ENCODE peak calls at places on chromosomes 16 and 17, in seven cellular contexts. Y, S, E, D, A, T and J are unnamed samples.

GRCh38 chr17:1713878-1714487 is 3.8 kb upstream of the TLCD2 start:
- DNase-seq in Y (no peak), S (peak; percentile 78), E (peak; percentile 62), D (peak; percentile 64), A (no peak), T (peak; percentile 75), J (peak; percentile 80)

GRCh38 chr17:74864866-74865395 is 5.2 kb upstream of the GRIN2C start:
- DNase-seq in Y (peak; percentile 57), S (peak; percentile 95), E (peak; percentile 93), D (peak; percentile 44), A (no peak), T (peak; percentile 56), J (peak; percentile 94)

GRCh38 chr17:77602062-77602746 is 356.3 kb upstream of the TNRC6C start:
- DNase-seq in Y (no peak), S (peak; percentile 38), E (peak; percentile 59), D (no peak), A (no peak), T (no peak), J (no peak)

GRCh38 chr16:26701243-26701886 is 365.4 kb upstream of the C16orf82 start:
- DNase-seq in Y (no peak), S (no peak), E (no peak), D (no peak), A (no peak), T (no peak), J (no peak)

GRCh38 chr17:76772842-76773521 is 35.1 kb downstream of the MFSD11 start:
- DNase-seq in Y (no peak), S (no peak), E (peak; percentile 64), D (peak; percentile 89), A (no peak), T (peak; percentile 59), J (no peak)

GRCh38 chr16:57810197-57811024 is 8.1 kb upstream of the KIFC3 start:
- DNase-seq in Y (peak; percentile 90), S (no peak), E (no peak), D (peak; percentile 82), A (peak; percentile 73), T (peak; percentile 92), J (peak; percentile 80)

GRCh38 chr16:85859818-85860125 is 39.2 kb upstream of the IRF8 start:
- DNase-seq in Y (no peak), S (no peak), E (no peak), D (no peak), A (no peak), T (no peak), J (no peak)

GRCh38 chr17:8935194-8935593 is 30.3 kb downstream of the PIK3R5 start:
- DNase-seq in Y (no peak), S (no peak), E (no peak), D (no peak), A (no peak), T (no peak), J (no peak)

GRCh38 chr16:2715519-2715918 is 4.5 kb downstream of the PRSS27 start:
- DNase-seq in Y (peak; percentile 93), S (peak; percentile 80), E (no peak), D (no peak), A (no peak), T (no peak), J (no peak)

GRCh38 chr16:57406881-57407280 is 2.3 kb downstream of the CCL17 start:
- DNase-seq in Y (no peak), S (no peak), E (no peak), D (no peak), A (no peak), T (no peak), J (no peak)

GRCh38 chr16:75567911-75568310 is 1.7 kb downstream of the GABARAPL2 start:
- DNase-seq in Y (no peak), S (no peak), E (no peak), D (no peak), A (no peak), T (no peak), J (no peak)

GRCh38 chr17:79737922-79738578 is 7.3 kb downstream of the ENPP7 start:
- DNase-seq in Y (no peak), S (no peak), E (no peak), D (no peak), A (no peak), T (no peak), J (no peak)
- TF ChIP-seq JUND in Y (no peak), S (no peak), E (no peak), D (no peak), A (no peak), T (no peak), J (no peak)

GRCh38 chr17:49575524-49576120 is at the start of gene NXPH3:
- DNase-seq in Y (peak; percentile 86), S (peak; percentile 97), E (peak; percentile 91), D (no peak), A (no peak), T (peak; percentile 47), J (peak; percentile 89)

GRCh38 chr17:49577651-49577935 is 1.9 kb downstream of the NXPH3 start:
- DNase-seq in Y (no peak), S (no peak), E (peak; percentile 36), D (no peak), A (no peak), T (no peak), J (no peak)

GRCh38 chr17:49577978-49578893 is 2.6 kb downstream of the NXPH3 start:
- DNase-seq in Y (no peak), S (no peak), E (peak; percentile 41), D (no peak), A (no peak), T (no peak), J (no peak)

GRCh38 chr17:49576121-49576905 is 642 bp downstream of the NXPH3 start:
- DNase-seq in Y (peak; percentile 85), S (peak; percentile 87), E (peak; percentile 93), D (no peak), A (no peak), T (no peak), J (peak; percentile 54)

DNA sequence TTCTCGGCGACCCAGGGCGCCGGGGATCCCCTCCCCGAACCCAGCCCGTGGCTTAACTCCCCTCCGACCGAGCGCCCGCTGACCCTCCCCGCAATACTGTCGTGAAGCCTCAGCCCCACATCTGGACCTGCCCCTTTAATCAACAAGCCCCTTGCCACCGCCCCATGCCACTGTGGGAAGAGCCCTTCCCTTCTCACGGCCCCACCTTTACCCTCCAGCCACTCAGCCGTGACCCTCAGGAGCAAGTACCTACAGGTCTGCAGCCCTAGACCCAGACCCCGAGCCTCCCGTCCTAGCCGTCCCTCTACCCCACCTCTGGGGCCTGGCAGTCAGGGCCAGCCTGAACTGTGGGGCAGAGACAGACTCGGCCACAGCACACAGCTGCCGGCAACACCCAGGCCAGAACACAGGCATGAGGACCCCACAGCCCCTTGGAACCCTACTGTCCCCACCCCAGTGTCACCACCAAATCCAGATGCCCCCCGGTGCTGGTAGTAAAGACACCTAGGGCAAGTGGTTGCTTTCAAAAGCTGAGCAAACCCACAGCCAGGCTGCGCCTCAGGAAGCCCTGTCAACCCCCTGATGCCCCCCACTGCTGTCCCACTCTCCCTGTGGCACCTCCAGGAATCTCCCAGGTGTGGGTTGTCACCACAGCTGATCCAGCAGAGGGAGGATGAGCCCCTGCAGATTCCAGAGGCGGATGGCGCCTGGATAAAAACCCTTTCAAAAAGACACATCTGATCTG is 1.4 kb downstream of the NXPH3 start:
- DNase-seq in Y (no peak), S (no peak), E (no peak), D (no peak), A (no peak), T (no peak), J (no peak)
- TF ChIP-seq JUND in Y (no peak), S (no peak), E (no peak), D (no peak), A (no peak), T (no peak), J (no peak)

GRCh38 chr17:82780981-82781893 is 29.4 kb downstream of the TBCD start:
- DNase-seq in Y (no peak), S (no peak), E (no peak), D (no peak), A (no peak), T (no peak), J (no peak)

GRCh38 chr17:82783498-82783897 is 31.6 kb downstream of the TBCD start:
- DNase-seq in Y (no peak), S (no peak), E (no peak), D (no peak), A (no peak), T (no peak), J (no peak)

GRCh38 chr17:82782657-82783207 is 30.9 kb downstream of the TBCD start:
- DNase-seq in Y (no peak), S (no peak), E (no peak), D (no peak), A (no peak), T (no peak), J (no peak)

GRCh38 chr17:82780195-82780594 is 28.3 kb downstream of the TBCD start:
- DNase-seq in Y (no peak), S (no peak), E (no peak), D (no peak), A (no peak), T (no peak), J (no peak)

GRCh38 chr17:82781894-82782274 is 30.0 kb downstream of the TBCD start:
- DNase-seq in Y (peak; percentile 75), S (peak; percentile 90), E (peak; percentile 98), D (peak; percentile 36), A (peak; percentile 17), T (peak; percentile 50), J (peak; percentile 99)
- TF ChIP-seq JUND in Y (no peak), S (no peak), E (no peak), D (no peak), A (no peak), T (no peak), J (no peak)

GRCh38 chr17:13597723-13598347 is 3.9 kb downstream of the HS3ST3A1 start:
- DNase-seq in Y (no peak), S (no peak), E (peak; percentile 54), D (peak; percentile 27), A (no peak), T (peak; percentile 45), J (peak; percentile 66)
- TF ChIP-seq JUND in Y (no peak), S (no peak), E (no peak), D (no peak), A (no peak), T (no peak), J (no peak)